ENCODE peak calls at places on chromosome 21, in nine cellular contexts. C is T1000; W is fibroblast of lung; Y is T-helper 1 cell; D is hypothalamus; G is astrocyte; I is activated CD4-positive, CD25-positive, alpha-beta regulatory T cell; H is hepatic stellate cell; F is GM23248. L is an unnamed sample.

GRCh38 chr21:16040601-16041000 is 310.8 kb downstream of the USP25 start:
- DNase-seq in C (no peak), W (peak), Y (no peak), D (no peak), G (peak), I (no peak), H (no peak), F (peak), L (no peak)

GRCh38 chr21:35357041-35357780 is 308.1 kb upstream of the RUNX1 start:
- DNase-seq in C (no peak), W (no peak), Y (no peak), D (no peak), G (no peak), I (no peak), H (no peak), F (no peak), L (no peak)

GRCh38 chr21:14843991-14844390 is 220.8 kb downstream of the NRIP1 start:
- DNase-seq in C (no peak), W (peak), Y (no peak), D (no peak), G (no peak), I (no peak), H (peak), F (peak), L (no peak)

GRCh38 chr21:14526199-14526598 is 19.9 kb downstream of the SAMSN1 start:
- DNase-seq in C (no peak), W (no peak), Y (no peak), D (no peak), G (no peak), I (no peak), H (no peak), F (no peak), L (no peak)

GRCh38 chr21:25862596-25862995 is 127.8 kb downstream of the GABPA start:
- DNase-seq in C (no peak), W (peak), Y (no peak), D (no peak), G (peak), I (no peak), H (no peak), F (peak), L (peak)

GRCh38 chr21:35840197-35840799 is 220.0 kb downstream of the SETD4 start:
- DNase-seq in C (peak), W (peak), Y (peak), D (peak), G (peak), I (peak), H (peak), F (peak), L (peak)

GRCh38 chr21:26842976-26843911 is 2.0 kb downstream of the ADAMTS1 start:
- DNase-seq in C (peak), W (peak), Y (no peak), D (peak), G (peak), I (no peak), H (peak), F (peak), L (peak)

GRCh38 chr21:41634858-41635257 is 126.9 kb upstream of the TMPRSS2 start:
- DNase-seq in C (peak), W (peak), Y (no peak), D (no peak), G (peak), I (no peak), H (peak), F (peak), L (no peak)

GRCh38 chr21:32083175-32083574 is 195.7 kb downstream of the MIS18A start:
- DNase-seq in C (no peak), W (peak), Y (no peak), D (no peak), G (peak), I (no peak), H (no peak), F (no peak), L (no peak)

GRCh38 chr21:42635848-42636534 is 17.4 kb upstream of the PDE9A start:
- DNase-seq in C (no peak), W (no peak), Y (no peak), D (no peak), G (no peak), I (no peak), H (no peak), F (no peak), L (no peak)

GRCh38 chr21:33976082-33976979 is 60.7 kb upstream of the ATP5PO start:
- DNase-seq in C (peak), W (peak), Y (peak), D (no peak), G (peak), I (no peak), H (peak), F (peak), L (peak)